ENCODE peak calls at places on chromosome 15, in five cellular contexts. One of them, this sample, is unnamed.
A peak's percentile ranks its signal among the peaks of the same experiment; 100 is the strongest.

GRCh38 chr15:71083349-71083748 is 31.9 kb upstream of the THSD4 start:
- DNase-seq in CD8-positive, alpha-beta memory T cell: no peak
- DNase-seq in lower lobe of right lung: no peak
- DNase-seq in heart left ventricle: peak; percentile 44
- DNase-seq in heart right ventricle: peak; percentile 49
- DNase-seq in this sample: peak; percentile 74

GRCh38 chr15:90364251-90364650 is 12.2 kb downstream of the ZNF774 start:
- DNase-seq in CD8-positive, alpha-beta memory T cell: no peak
- DNase-seq in lower lobe of right lung: no peak
- DNase-seq in heart left ventricle: no peak
- DNase-seq in heart right ventricle: no peak
- DNase-seq in this sample: no peak

GRCh38 chr15:70269991-70270751 is 172.5 kb upstream of the TLE3 start:
- DNase-seq in lower lobe of right lung: no peak
- DNase-seq in heart left ventricle: peak; percentile 61
- DNase-seq in heart right ventricle: peak; percentile 74
- DNase-seq in CD8-positive, alpha-beta memory T cell: no peak
- DNase-seq in this sample: no peak

GRCh38 chr15:41104234-41104633 is 11.8 kb downstream of the INO80 start:
- DNase-seq in heart left ventricle: no peak
- DNase-seq in CD8-positive, alpha-beta memory T cell: no peak
- DNase-seq in heart right ventricle: no peak
- DNase-seq in lower lobe of right lung: no peak
- DNase-seq in this sample: no peak

GRCh38 chr15:98983333-98983732 is 24.3 kb downstream of the PGPEP1L start:
- DNase-seq in heart right ventricle: peak; percentile 63
- DNase-seq in lower lobe of right lung: no peak
- DNase-seq in heart left ventricle: peak; percentile 56
- DNase-seq in CD8-positive, alpha-beta memory T cell: no peak
- DNase-seq in this sample: peak; percentile 63

GRCh38 chr15:71294636-71295241 is 179.5 kb downstream of the THSD4 start:
- DNase-seq in CD8-positive, alpha-beta memory T cell: no peak
- DNase-seq in heart right ventricle: no peak
- DNase-seq in lower lobe of right lung: no peak
- DNase-seq in heart left ventricle: no peak
- DNase-seq in this sample: no peak

GRCh38 chr15:89167267-89168176 is 53.9 kb downstream of the RLBP1 start:
- DNase-seq in heart right ventricle: no peak
- DNase-seq in CD8-positive, alpha-beta memory T cell: no peak
- DNase-seq in lower lobe of right lung: no peak
- DNase-seq in heart left ventricle: no peak
- DNase-seq in this sample: no peak

GRCh38 chr15:30962079-30962478 is 29.3 kb downstream of the MTMR10 start:
- DNase-seq in heart left ventricle: no peak
- DNase-seq in CD8-positive, alpha-beta memory T cell: no peak
- DNase-seq in heart right ventricle: no peak
- DNase-seq in lower lobe of right lung: no peak
- DNase-seq in this sample: no peak

GRCh38 chr15:56835598-56836275 is 82.7 kb upstream of the TCF12 start:
- DNase-seq in heart right ventricle: peak; percentile 48
- DNase-seq in heart left ventricle: peak; percentile 60
- DNase-seq in lower lobe of right lung: no peak
- DNase-seq in CD8-positive, alpha-beta memory T cell: no peak
- DNase-seq in this sample: no peak

GRCh38 chr15:78841307-78841706 is 30.0 kb upstream of the ADAMTS7 start:
- DNase-seq in heart left ventricle: no peak
- DNase-seq in lower lobe of right lung: no peak
- DNase-seq in CD8-positive, alpha-beta memory T cell: no peak
- DNase-seq in heart right ventricle: no peak
- DNase-seq in this sample: no peak

GRCh38 chr15:69668963-69669362 is 216.3 kb downstream of the RPLP1 start:
- DNase-seq in CD8-positive, alpha-beta memory T cell: peak; percentile 20
- DNase-seq in heart left ventricle: peak; percentile 23
- DNase-seq in lower lobe of right lung: no peak
- DNase-seq in heart right ventricle: peak; percentile 11
- DNase-seq in this sample: no peak

GRCh38 chr15:49843725-49844124 is 222.9 kb downstream of the DTWD1 start:
- DNase-seq in CD8-positive, alpha-beta memory T cell: no peak
- DNase-seq in heart left ventricle: no peak
- DNase-seq in heart right ventricle: no peak
- DNase-seq in lower lobe of right lung: no peak
- DNase-seq in this sample: no peak

GRCh38 chr15:33699691-33700447 is 268.4 kb upstream of the CHRM5 start:
- DNase-seq in lower lobe of right lung: no peak
- DNase-seq in heart left ventricle: no peak
- DNase-seq in CD8-positive, alpha-beta memory T cell: no peak
- DNase-seq in heart right ventricle: no peak
- DNase-seq in this sample: no peak

GRCh38 chr15:92833493-92834271 is 66.4 kb upstream of the CHD2 start:
- DNase-seq in lower lobe of right lung: no peak
- DNase-seq in heart left ventricle: no peak
- DNase-seq in CD8-positive, alpha-beta memory T cell: no peak
- DNase-seq in heart right ventricle: no peak
- DNase-seq in this sample: no peak

GRCh38 chr15:73474785-73475184 is 31.8 kb downstream of the REC114 start:
- DNase-seq in heart left ventricle: no peak
- DNase-seq in lower lobe of right lung: no peak
- DNase-seq in CD8-positive, alpha-beta memory T cell: no peak
- DNase-seq in heart right ventricle: no peak
- DNase-seq in this sample: no peak

GRCh38 chr15:89116404-89116803 is 28.1 kb downstream of the ABHD2 start:
- DNase-seq in lower lobe of right lung: no peak
- DNase-seq in heart right ventricle: peak; percentile 51
- DNase-seq in heart left ventricle: peak; percentile 48
- DNase-seq in CD8-positive, alpha-beta memory T cell: no peak
- DNase-seq in this sample: no peak

GRCh38 chr15:53549697-53550315 is 209.7 kb downstream of the WDR72 start:
- DNase-seq in lower lobe of right lung: no peak
- DNase-seq in heart left ventricle: no peak
- DNase-seq in heart right ventricle: no peak
- DNase-seq in CD8-positive, alpha-beta memory T cell: no peak
- DNase-seq in this sample: no peak

GRCh38 chr15:80609111-80609510 is 86.0 kb upstream of the ABHD17C start:
- DNase-seq in CD8-positive, alpha-beta memory T cell: no peak
- DNase-seq in heart right ventricle: no peak
- DNase-seq in lower lobe of right lung: no peak
- DNase-seq in heart left ventricle: no peak
- DNase-seq in this sample: no peak

GRCh38 chr15:80971143-80971542 is 18.5 kb downstream of the MESD start:
- DNase-seq in CD8-positive, alpha-beta memory T cell: no peak
- DNase-seq in lower lobe of right lung: no peak
- DNase-seq in heart right ventricle: no peak
- DNase-seq in heart left ventricle: no peak
- DNase-seq in this sample: no peak

GRCh38 chr15:68590721-68591389 is 12.1 kb downstream of the CORO2B start:
- DNase-seq in heart left ventricle: no peak
- DNase-seq in heart right ventricle: no peak
- DNase-seq in CD8-positive, alpha-beta memory T cell: no peak
- DNase-seq in lower lobe of right lung: no peak
- DNase-seq in this sample: no peak

GRCh38 chr15:77659350-77660321 is 26.9 kb upstream of the LINGO1 start:
- DNase-seq in CD8-positive, alpha-beta memory T cell: no peak
- DNase-seq in heart right ventricle: peak; percentile 35
- DNase-seq in heart left ventricle: peak; percentile 33
- DNase-seq in lower lobe of right lung: peak; percentile 59
- DNase-seq in this sample: peak; percentile 50

GRCh38 chr15:68258684-68259083 is 18.9 kb upstream of the FEM1B start:
- DNase-seq in heart right ventricle: no peak
- DNase-seq in heart left ventricle: no peak
- DNase-seq in lower lobe of right lung: no peak
- DNase-seq in CD8-positive, alpha-beta memory T cell: no peak
- DNase-seq in this sample: peak; percentile 45

GRCh38 chr15:89115547-89115946 is 27.3 kb downstream of the ABHD2 start:
- DNase-seq in CD8-positive, alpha-beta memory T cell: no peak
- DNase-seq in heart left ventricle: no peak
- DNase-seq in lower lobe of right lung: no peak
- DNase-seq in heart right ventricle: no peak
- DNase-seq in this sample: no peak

GRCh38 chr15:49380912-49381311 is 42.1 kb upstream of the FGF7 start:
- DNase-seq in heart right ventricle: no peak
- DNase-seq in lower lobe of right lung: no peak
- DNase-seq in CD8-positive, alpha-beta memory T cell: no peak
- DNase-seq in heart left ventricle: no peak
- DNase-seq in this sample: no peak

GRCh38 chr15:101439920-101440319 is 49.6 kb downstream of the PCSK6 start:
- DNase-seq in CD8-positive, alpha-beta memory T cell: no peak
- DNase-seq in lower lobe of right lung: no peak
- DNase-seq in heart right ventricle: no peak
- DNase-seq in heart left ventricle: no peak
- DNase-seq in this sample: no peak

GRCh38 chr15:101439285-101439919 is 50.1 kb downstream of the PCSK6 start:
- DNase-seq in heart right ventricle: no peak
- DNase-seq in lower lobe of right lung: no peak
- DNase-seq in heart left ventricle: no peak
- DNase-seq in CD8-positive, alpha-beta memory T cell: no peak
- DNase-seq in this sample: no peak

GRCh38 chr15:101437209-101437608 is 52.3 kb downstream of the PCSK6 start:
- DNase-seq in lower lobe of right lung: no peak
- DNase-seq in heart left ventricle: no peak
- DNase-seq in heart right ventricle: no peak
- DNase-seq in CD8-positive, alpha-beta memory T cell: no peak
- DNase-seq in this sample: no peak

GRCh38 chr15:101437618-101438481 is 51.7 kb downstream of the PCSK6 start:
- DNase-seq in heart left ventricle: no peak
- DNase-seq in CD8-positive, alpha-beta memory T cell: no peak
- DNase-seq in heart right ventricle: no peak
- DNase-seq in lower lobe of right lung: no peak
- DNase-seq in this sample: no peak

GRCh38 chr15:101438482-101439284 is 50.8 kb downstream of the PCSK6 start:
- DNase-seq in heart left ventricle: no peak
- DNase-seq in lower lobe of right lung: no peak
- DNase-seq in heart right ventricle: no peak
- DNase-seq in CD8-positive, alpha-beta memory T cell: no peak
- DNase-seq in this sample: no peak
- H3K27ac ChIP-seq in heart left ventricle: peak overlapping the region; percentile 72
- H3K27ac ChIP-seq in lower lobe of right lung: no peak overlapping the region
- H3K27ac ChIP-seq in heart right ventricle: peak overlapping the region; percentile 49
- H3K27ac ChIP-seq in CD8-positive, alpha-beta memory T cell: no peak overlapping the region
- H3K27ac ChIP-seq in this sample: peak overlapping the region; percentile 9

GRCh38 chr15:63051701-63052066 is 9.1 kb downstream of the TPM1 start:
- DNase-seq in CD8-positive, alpha-beta memory T cell: no peak
- DNase-seq in heart left ventricle: no peak
- DNase-seq in lower lobe of right lung: no peak
- DNase-seq in heart right ventricle: no peak
- DNase-seq in this sample: no peak
- H3K4me3 ChIP-seq in CD8-positive, alpha-beta memory T cell: no peak overlapping the region
- H3K4me3 ChIP-seq in heart left ventricle: no peak overlapping the region
- H3K4me3 ChIP-seq in lower lobe of right lung: no peak overlapping the region
- H3K4me3 ChIP-seq in heart right ventricle: no peak overlapping the region
- H3K4me3 ChIP-seq in this sample: no peak overlapping the region

DNA sequence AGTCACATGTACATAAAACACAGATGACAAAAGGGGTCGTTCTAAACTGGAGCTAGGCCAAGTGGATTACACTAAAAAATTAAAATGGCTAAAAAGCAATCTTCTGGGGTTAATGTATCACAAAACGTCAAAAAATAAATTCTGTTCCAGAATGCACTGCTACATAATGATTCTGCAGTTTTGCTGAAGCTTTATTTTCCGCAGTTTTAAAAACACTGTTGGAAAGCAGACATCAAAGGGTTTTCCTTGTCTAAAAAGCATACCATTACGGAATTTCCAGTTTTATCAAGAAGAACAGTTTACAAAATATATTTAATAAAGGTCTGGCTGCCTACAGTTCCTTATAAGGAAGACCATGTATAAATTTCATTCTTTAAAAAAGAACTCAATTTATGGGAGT is 1.4 kb downstream of the DMXL2 start:
- DNase-seq in heart right ventricle: no peak
- DNase-seq in heart left ventricle: no peak
- DNase-seq in CD8-positive, alpha-beta memory T cell: no peak
- DNase-seq in lower lobe of right lung: no peak
- DNase-seq in this sample: no peak
- H3K27ac ChIP-seq in heart right ventricle: no peak overlapping the region
- H3K27ac ChIP-seq in heart left ventricle: no peak overlapping the region
- H3K27ac ChIP-seq in CD8-positive, alpha-beta memory T cell: no peak overlapping the region
- H3K27ac ChIP-seq in lower lobe of right lung: peak overlapping the region; percentile 86
- H3K27ac ChIP-seq in this sample: no peak overlapping the region

GRCh38 chr15:65028338-65028737 is 1.1 kb downstream of the MTFMT start:
- DNase-seq in heart left ventricle: no peak
- DNase-seq in heart right ventricle: no peak
- DNase-seq in lower lobe of right lung: no peak
- DNase-seq in CD8-positive, alpha-beta memory T cell: no peak
- DNase-seq in this sample: no peak
- H3K4me3 ChIP-seq in heart left ventricle: peak overlapping the region; percentile 77
- H3K4me3 ChIP-seq in heart right ventricle: peak overlapping the region; percentile 99
- H3K4me3 ChIP-seq in lower lobe of right lung: peak overlapping the region; percentile 92
- H3K4me3 ChIP-seq in CD8-positive, alpha-beta memory T cell: peak overlapping the region; percentile 88
- H3K4me3 ChIP-seq in this sample: peak overlapping the region; percentile 75

This sample was measured in right cardiac atrium.